ENCODE peak calls at places on chromosomes 1 and 21, in nine cellular contexts. One of them, this sample, is unnamed.
A peak's percentile ranks its signal among the peaks of the same experiment; 100 is the strongest.

GRCh38 chr1:172420385-172420784 is at the start of gene C1orf105:
- DNase-seq in colonic mucosa: no peak
- DNase-seq in spleen: no peak
- DNase-seq in aorta: no peak
- DNase-seq in tibial artery: no peak
- DNase-seq in CD4-positive, alpha-beta T cell: no peak
- DNase-seq in stomach: no peak
- DNase-seq in astrocyte: no peak
- DNase-seq in upper lobe of right lung: no peak
- DNase-seq in this sample: no peak

GRCh38 chr1:209335090-209335692 is 248.3 kb upstream of the CAMK1G start:
- DNase-seq in upper lobe of right lung: no peak
- DNase-seq in aorta: no peak
- DNase-seq in spleen: no peak
- DNase-seq in CD4-positive, alpha-beta T cell: no peak
- DNase-seq in astrocyte: no peak
- DNase-seq in colonic mucosa: no peak
- DNase-seq in tibial artery: no peak
- DNase-seq in stomach: peak; percentile 28
- DNase-seq in this sample: no peak

GRCh38 chr1:245245021-245245667 is 90.4 kb downstream of the KIF26B start:
- DNase-seq in stomach: peak; percentile 81
- DNase-seq in colonic mucosa: peak; percentile 69
- DNase-seq in tibial artery: no peak
- DNase-seq in CD4-positive, alpha-beta T cell: no peak
- DNase-seq in astrocyte: no peak
- DNase-seq in spleen: no peak
- DNase-seq in upper lobe of right lung: peak; percentile 69
- DNase-seq in aorta: no peak
- DNase-seq in this sample: no peak

GRCh38 chr1:11595287-11595686 is 58.9 kb downstream of the FBXO2 start:
- DNase-seq in astrocyte: no peak
- DNase-seq in tibial artery: no peak
- DNase-seq in aorta: no peak
- DNase-seq in stomach: no peak
- DNase-seq in spleen: no peak
- DNase-seq in upper lobe of right lung: no peak
- DNase-seq in colonic mucosa: no peak
- DNase-seq in CD4-positive, alpha-beta T cell: no peak
- DNase-seq in this sample: no peak

GRCh38 chr1:189657131-189657530 is 820.5 kb downstream of the BRINP3 start:
- DNase-seq in CD4-positive, alpha-beta T cell: no peak
- DNase-seq in aorta: no peak
- DNase-seq in upper lobe of right lung: no peak
- DNase-seq in astrocyte: no peak
- DNase-seq in stomach: no peak
- DNase-seq in tibial artery: no peak
- DNase-seq in spleen: no peak
- DNase-seq in colonic mucosa: no peak
- DNase-seq in this sample: no peak

GRCh38 chr1:93668121-93668520 is 13.5 kb downstream of the BCAR3 start:
- DNase-seq in tibial artery: no peak
- DNase-seq in spleen: no peak
- DNase-seq in astrocyte: no peak
- DNase-seq in upper lobe of right lung: no peak
- DNase-seq in stomach: no peak
- DNase-seq in colonic mucosa: no peak
- DNase-seq in aorta: no peak
- DNase-seq in CD4-positive, alpha-beta T cell: no peak
- DNase-seq in this sample: no peak

GRCh38 chr1:21567241-21568005 is 58.2 kb downstream of the ALPL start:
- DNase-seq in stomach: no peak
- DNase-seq in tibial artery: no peak
- DNase-seq in astrocyte: peak; percentile 98
- DNase-seq in colonic mucosa: no peak
- DNase-seq in CD4-positive, alpha-beta T cell: no peak
- DNase-seq in spleen: no peak
- DNase-seq in upper lobe of right lung: no peak
- DNase-seq in aorta: peak; percentile 38
- DNase-seq in this sample: no peak

GRCh38 chr1:101567582-101568189 is 330.9 kb downstream of the S1PR1 start:
- DNase-seq in stomach: peak; percentile 31
- DNase-seq in spleen: no peak
- DNase-seq in upper lobe of right lung: peak; percentile 70
- DNase-seq in aorta: no peak
- DNase-seq in tibial artery: no peak
- DNase-seq in CD4-positive, alpha-beta T cell: peak; percentile 27
- DNase-seq in colonic mucosa: peak; percentile 36
- DNase-seq in astrocyte: peak; percentile 1
- DNase-seq in this sample: no peak

GRCh38 chr1:10472220-10473144 is at the start of gene DFFA:
- DNase-seq in upper lobe of right lung: peak; percentile 95
- DNase-seq in CD4-positive, alpha-beta T cell: peak; percentile 83
- DNase-seq in tibial artery: peak; percentile 95
- DNase-seq in astrocyte: peak; percentile 91
- DNase-seq in spleen: peak; percentile 97
- DNase-seq in colonic mucosa: peak; percentile 96
- DNase-seq in aorta: peak; percentile 96
- DNase-seq in stomach: peak; percentile 93
- DNase-seq in this sample: peak; percentile 77

GRCh38 chr1:198535631-198536030 is 4.8 kb downstream of the ATP6V1G3 start:
- DNase-seq in astrocyte: no peak
- DNase-seq in spleen: no peak
- DNase-seq in aorta: no peak
- DNase-seq in tibial artery: no peak
- DNase-seq in CD4-positive, alpha-beta T cell: no peak
- DNase-seq in upper lobe of right lung: no peak
- DNase-seq in colonic mucosa: no peak
- DNase-seq in stomach: no peak
- DNase-seq in this sample: no peak
- H3K27ac ChIP-seq in astrocyte: no peak overlapping the region
- H3K27ac ChIP-seq in spleen: no peak overlapping the region
- H3K27ac ChIP-seq in aorta: no peak overlapping the region
- H3K27ac ChIP-seq in tibial artery: no peak overlapping the region
- H3K27ac ChIP-seq in CD4-positive, alpha-beta T cell: no peak overlapping the region
- H3K27ac ChIP-seq in upper lobe of right lung: no peak overlapping the region
- H3K27ac ChIP-seq in colonic mucosa: no peak overlapping the region
- H3K27ac ChIP-seq in stomach: no peak overlapping the region
- H3K27ac ChIP-seq in this sample: no peak overlapping the region

GRCh38 chr21:16425297-16425696 is 695.5 kb downstream of the USP25 start:
- DNase-seq in aorta: no peak
- DNase-seq in spleen: no peak
- DNase-seq in astrocyte: no peak
- DNase-seq in tibial artery: no peak
- DNase-seq in stomach: no peak
- DNase-seq in CD4-positive, alpha-beta T cell: no peak
- DNase-seq in colonic mucosa: no peak
- DNase-seq in upper lobe of right lung: no peak
- DNase-seq in this sample: no peak
- H3K27ac ChIP-seq in aorta: no peak overlapping the region
- H3K27ac ChIP-seq in spleen: no peak overlapping the region
- H3K27ac ChIP-seq in astrocyte: no peak overlapping the region
- H3K27ac ChIP-seq in tibial artery: peak overlapping the region; percentile 51
- H3K27ac ChIP-seq in stomach: no peak overlapping the region
- H3K27ac ChIP-seq in CD4-positive, alpha-beta T cell: no peak overlapping the region
- H3K27ac ChIP-seq in colonic mucosa: no peak overlapping the region
- H3K27ac ChIP-seq in upper lobe of right lung: peak overlapping the region; percentile 56
- H3K27ac ChIP-seq in this sample: no peak overlapping the region

GRCh38 chr1:168136709-168137514 is at the start of gene GPR161:
- DNase-seq in aorta: peak; percentile 71
- DNase-seq in stomach: peak; percentile 48
- DNase-seq in upper lobe of right lung: peak; percentile 77
- DNase-seq in spleen: peak; percentile 87
- DNase-seq in astrocyte: peak; percentile 32
- DNase-seq in colonic mucosa: peak; percentile 53
- DNase-seq in tibial artery: peak; percentile 47
- DNase-seq in CD4-positive, alpha-beta T cell: peak; percentile 9
- DNase-seq in this sample: peak; percentile 18
- H3K27ac ChIP-seq in aorta: peak within 1 kb of the TSS; percentile 20
- H3K27ac ChIP-seq in stomach: peak within 1 kb of the TSS; percentile 74
- H3K27ac ChIP-seq in upper lobe of right lung: peak within 1 kb of the TSS; percentile 69
- H3K27ac ChIP-seq in spleen: no peak within 1 kb of the TSS
- H3K27ac ChIP-seq in astrocyte: peak within 1 kb of the TSS; percentile 56
- H3K27ac ChIP-seq in colonic mucosa: peak within 1 kb of the TSS; percentile 34
- H3K27ac ChIP-seq in tibial artery: peak within 1 kb of the TSS; percentile 85
- H3K27ac ChIP-seq in CD4-positive, alpha-beta T cell: no peak within 1 kb of the TSS
- H3K27ac ChIP-seq in this sample: no peak within 1 kb of the TSS

DNA sequence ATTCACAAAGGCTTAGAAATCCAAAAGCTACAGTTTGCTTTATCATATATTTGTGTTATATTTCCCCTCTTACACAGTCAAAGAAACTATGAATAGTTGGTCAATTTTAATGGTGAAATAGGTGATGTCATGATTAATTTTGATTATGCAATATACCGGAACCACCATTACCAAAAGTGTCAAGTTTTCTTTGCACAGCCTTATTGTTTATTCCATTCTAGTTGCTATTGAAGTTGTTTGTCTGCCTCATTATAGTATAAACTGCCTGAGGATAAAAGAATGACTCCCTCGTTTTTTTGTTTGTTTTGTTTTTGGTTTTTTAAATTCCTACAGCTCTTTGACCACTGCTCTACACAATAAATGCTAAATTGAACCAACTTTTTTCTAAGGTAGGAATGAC is 690.6 kb upstream of the ZP4 start:
- DNase-seq in aorta: no peak
- DNase-seq in colonic mucosa: no peak
- DNase-seq in CD4-positive, alpha-beta T cell: no peak
- DNase-seq in tibial artery: no peak
- DNase-seq in astrocyte: no peak
- DNase-seq in stomach: no peak
- DNase-seq in spleen: no peak
- DNase-seq in upper lobe of right lung: no peak
- DNase-seq in this sample: no peak
- H3K27ac ChIP-seq in aorta: no peak overlapping the region
- H3K27ac ChIP-seq in colonic mucosa: no peak overlapping the region
- H3K27ac ChIP-seq in CD4-positive, alpha-beta T cell: no peak overlapping the region
- H3K27ac ChIP-seq in tibial artery: no peak overlapping the region
- H3K27ac ChIP-seq in astrocyte: no peak overlapping the region
- H3K27ac ChIP-seq in stomach: no peak overlapping the region
- H3K27ac ChIP-seq in spleen: no peak overlapping the region
- H3K27ac ChIP-seq in upper lobe of right lung: no peak overlapping the region
- H3K27ac ChIP-seq in this sample: no peak overlapping the region

GRCh38 chr21:46345861-46346260 is 21.9 kb downstream of the PCNT start:
- DNase-seq in astrocyte: no peak
- DNase-seq in tibial artery: no peak
- DNase-seq in aorta: no peak
- DNase-seq in spleen: no peak
- DNase-seq in colonic mucosa: no peak
- DNase-seq in CD4-positive, alpha-beta T cell: no peak
- DNase-seq in stomach: no peak
- DNase-seq in upper lobe of right lung: no peak
- DNase-seq in this sample: no peak

GRCh38 chr21:46347203-46347550 is 23.2 kb downstream of the PCNT start:
- DNase-seq in aorta: peak; percentile 6
- DNase-seq in stomach: no peak
- DNase-seq in spleen: no peak
- DNase-seq in astrocyte: no peak
- DNase-seq in CD4-positive, alpha-beta T cell: no peak
- DNase-seq in upper lobe of right lung: no peak
- DNase-seq in colonic mucosa: no peak
- DNase-seq in tibial artery: no peak
- DNase-seq in this sample: no peak

GRCh38 chr21:46344219-46344915 is 20.4 kb downstream of the PCNT start:
- DNase-seq in stomach: no peak
- DNase-seq in spleen: no peak
- DNase-seq in colonic mucosa: no peak
- DNase-seq in aorta: peak; percentile 38
- DNase-seq in tibial artery: no peak
- DNase-seq in astrocyte: no peak
- DNase-seq in CD4-positive, alpha-beta T cell: no peak
- DNase-seq in upper lobe of right lung: no peak
- DNase-seq in this sample: no peak

GRCh38 chr21:46347791-46348381 is 23.9 kb downstream of the PCNT start:
- DNase-seq in upper lobe of right lung: no peak
- DNase-seq in colonic mucosa: no peak
- DNase-seq in astrocyte: peak; percentile 31
- DNase-seq in spleen: no peak
- DNase-seq in aorta: peak; percentile 84
- DNase-seq in stomach: no peak
- DNase-seq in CD4-positive, alpha-beta T cell: no peak
- DNase-seq in tibial artery: no peak
- DNase-seq in this sample: no peak

DNA sequence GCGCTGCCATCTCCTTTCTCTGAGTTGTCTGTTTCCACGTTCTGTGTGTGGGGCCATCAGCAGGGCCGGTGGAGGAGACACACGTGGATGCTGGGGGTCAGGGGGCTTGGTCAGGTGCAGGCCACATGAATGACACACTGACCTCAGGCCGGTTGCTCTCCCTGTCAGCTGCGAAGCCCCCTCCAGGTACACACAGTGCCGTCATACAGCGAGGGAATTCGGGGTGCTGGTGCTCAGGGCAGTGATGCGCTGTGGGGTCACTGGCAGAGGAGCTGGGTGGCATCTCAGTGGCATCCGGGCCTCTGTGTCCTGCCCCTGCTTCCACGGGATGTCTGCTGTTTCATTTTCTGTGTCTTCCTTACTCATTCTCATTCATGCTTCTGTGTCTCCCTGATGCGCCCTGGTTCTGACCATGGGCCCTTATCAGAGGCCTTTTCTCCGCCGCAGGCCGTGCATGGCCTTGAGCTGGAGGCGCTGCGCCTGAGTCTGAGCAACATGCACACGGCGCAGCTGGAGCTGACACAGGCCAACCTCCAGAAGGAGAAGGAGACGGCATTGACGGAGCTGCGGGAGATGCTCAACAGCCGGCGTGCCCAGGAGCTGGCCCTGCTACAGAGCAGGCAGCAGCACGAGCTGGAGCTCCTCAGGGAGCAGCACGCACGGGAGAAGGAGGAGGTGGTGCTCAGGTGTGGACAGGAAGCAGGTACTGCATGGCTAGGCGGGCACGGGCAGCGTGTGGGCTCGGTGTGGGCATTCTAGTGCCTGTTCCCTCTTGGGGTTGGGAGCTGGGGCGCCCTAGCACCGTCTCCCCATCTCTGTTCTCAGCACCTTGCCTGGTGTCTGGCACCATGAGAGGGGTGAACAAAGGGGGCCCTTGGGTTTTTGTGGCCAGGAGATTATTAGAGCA is 22.6 kb downstream of the PCNT start:
- DNase-seq in tibial artery: no peak
- DNase-seq in aorta: peak; percentile 33
- DNase-seq in stomach: no peak
- DNase-seq in upper lobe of right lung: no peak
- DNase-seq in astrocyte: no peak
- DNase-seq in CD4-positive, alpha-beta T cell: no peak
- DNase-seq in spleen: no peak
- DNase-seq in colonic mucosa: no peak
- DNase-seq in this sample: no peak
- H3K27ac ChIP-seq in tibial artery: no peak overlapping the region
- H3K27ac ChIP-seq in aorta: no peak overlapping the region
- H3K27ac ChIP-seq in stomach: no peak overlapping the region
- H3K27ac ChIP-seq in upper lobe of right lung: no peak overlapping the region
- H3K27ac ChIP-seq in astrocyte: no peak overlapping the region
- H3K27ac ChIP-seq in CD4-positive, alpha-beta T cell: no peak overlapping the region
- H3K27ac ChIP-seq in spleen: no peak overlapping the region
- H3K27ac ChIP-seq in colonic mucosa: no peak overlapping the region
- H3K27ac ChIP-seq in this sample: no peak overlapping the region

DNA sequence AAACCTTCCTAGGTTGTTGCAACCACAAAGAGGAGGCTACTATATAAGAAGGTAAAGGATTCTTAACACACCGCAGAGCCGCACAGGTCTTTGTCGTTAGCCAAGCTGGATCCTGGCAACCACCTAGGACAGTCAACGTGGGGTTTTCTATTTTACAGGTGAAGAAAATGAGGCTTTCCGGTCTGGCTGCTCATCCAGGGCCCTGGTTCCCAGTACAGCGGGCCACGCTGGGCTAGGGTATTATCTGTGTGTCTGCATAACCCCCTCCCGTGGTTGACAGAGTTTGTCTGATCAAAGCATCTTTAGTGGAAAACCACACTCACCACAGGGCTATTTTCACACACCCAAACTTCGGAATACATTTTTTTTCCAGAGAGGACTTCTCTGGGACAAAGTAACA is 39.0 kb upstream of the PDE9A start:
- DNase-seq in stomach: no peak
- DNase-seq in astrocyte: no peak
- DNase-seq in colonic mucosa: no peak
- DNase-seq in upper lobe of right lung: peak; percentile 38
- DNase-seq in aorta: no peak
- DNase-seq in CD4-positive, alpha-beta T cell: peak; percentile 46
- DNase-seq in tibial artery: no peak
- DNase-seq in spleen: peak; percentile 16
- DNase-seq in this sample: no peak
- H3K27ac ChIP-seq in stomach: no peak overlapping the region
- H3K27ac ChIP-seq in astrocyte: no peak overlapping the region
- H3K27ac ChIP-seq in colonic mucosa: no peak overlapping the region
- H3K27ac ChIP-seq in upper lobe of right lung: peak overlapping the region; percentile 74
- H3K27ac ChIP-seq in aorta: no peak overlapping the region
- H3K27ac ChIP-seq in CD4-positive, alpha-beta T cell: peak overlapping the region; percentile 0
- H3K27ac ChIP-seq in tibial artery: no peak overlapping the region
- H3K27ac ChIP-seq in spleen: no peak overlapping the region
- H3K27ac ChIP-seq in this sample: no peak overlapping the region